ENCODE peak calls at places on chromosomes 7 and 10, in five cellular contexts. One of them, this sample, is unnamed. For H3K4me1, the result is how much of the 10 kb centered on the place peaks cover.

GRCh38 chr10:27153325-27153724 is 859 bp downstream of the YME1L1 start:
- DNase-seq in transverse colon: no peak
- DNase-seq in stomach: no peak
- DNase-seq in SK-N-SH: no peak
- DNase-seq in H1: no peak
- DNase-seq in this sample: no peak

GRCh38 chr7:831596-832291 is 532 bp upstream of the SUN1 start:
- DNase-seq in transverse colon: no peak
- DNase-seq in stomach: no peak
- DNase-seq in SK-N-SH: no peak
- DNase-seq in H1: no peak
- DNase-seq in this sample: no peak

GRCh38 chr10:62626817-62627216 is 177.7 kb upstream of the ADO start:
- DNase-seq in transverse colon: no peak
- DNase-seq in stomach: no peak
- DNase-seq in SK-N-SH: no peak
- DNase-seq in H1: no peak
- DNase-seq in this sample: no peak

GRCh38 chr7:11650030-11650429 is 182.0 kb downstream of the THSD7A start:
- DNase-seq in transverse colon: no peak
- DNase-seq in stomach: no peak
- DNase-seq in SK-N-SH: no peak
- DNase-seq in H1: no peak
- DNase-seq in this sample: no peak

GRCh38 chr10:114163062-114163861 is 10.7 kb downstream of the CCDC186 start:
- DNase-seq in transverse colon: no peak
- DNase-seq in stomach: no peak
- DNase-seq in SK-N-SH: no peak
- DNase-seq in H1: no peak
- DNase-seq in this sample: no peak

GRCh38 chr10:112361951-112362770 is 11.8 kb upstream of the ACSL5 start:
- DNase-seq in transverse colon: peak
- DNase-seq in stomach: peak
- DNase-seq in SK-N-SH: no peak
- DNase-seq in H1: no peak
- DNase-seq in this sample: no peak

GRCh38 chr7:146319625-146320024 is 203.0 kb downstream of the CNTNAP2 start:
- DNase-seq in transverse colon: no peak
- DNase-seq in stomach: no peak
- DNase-seq in SK-N-SH: peak
- DNase-seq in H1: no peak
- DNase-seq in this sample: no peak

GRCh38 chr7:144398911-144399310 is 4.6 kb downstream of the NOBOX start:
- DNase-seq in transverse colon: no peak
- DNase-seq in stomach: no peak
- DNase-seq in SK-N-SH: no peak
- DNase-seq in H1: peak
- DNase-seq in this sample: no peak

GRCh38 chr10:30192846-30193608 is 133.6 kb upstream of the JCAD start:
- DNase-seq in transverse colon: no peak
- DNase-seq in stomach: no peak
- DNase-seq in SK-N-SH: no peak
- DNase-seq in H1: no peak
- DNase-seq in this sample: no peak

GRCh38 chr7:141710301-141710700 is 2.1 kb downstream of the WEE2 start:
- DNase-seq in transverse colon: no peak
- DNase-seq in stomach: no peak
- DNase-seq in SK-N-SH: no peak
- DNase-seq in H1: no peak
- DNase-seq in this sample: no peak

GRCh38 chr7:116231543-116232401 is 21.4 kb downstream of the TES start:
- DNase-seq in transverse colon: no peak
- DNase-seq in stomach: no peak
- DNase-seq in SK-N-SH: no peak
- DNase-seq in H1: no peak
- DNase-seq in this sample: no peak

GRCh38 chr10:551489-552252 is 137.8 kb downstream of the DIP2C start:
- DNase-seq in transverse colon: no peak
- DNase-seq in stomach: no peak
- DNase-seq in SK-N-SH: no peak
- DNase-seq in H1: no peak
- DNase-seq in this sample: no peak

GRCh38 chr7:1193593-1194424 is 33.8 kb upstream of the ZFAND2A start:
- DNase-seq in transverse colon: peak
- DNase-seq in stomach: peak
- DNase-seq in SK-N-SH: peak
- DNase-seq in H1: peak
- DNase-seq in this sample: peak

GRCh38 chr7:12358694-12359093 is 45.0 kb downstream of the VWDE start:
- DNase-seq in transverse colon: no peak
- DNase-seq in stomach: no peak
- DNase-seq in SK-N-SH: no peak
- DNase-seq in H1: no peak
- DNase-seq in this sample: no peak

GRCh38 chr7:83614112-83614511 is 34.8 kb downstream of the SEMA3E start:
- DNase-seq in transverse colon: no peak
- DNase-seq in stomach: no peak
- DNase-seq in SK-N-SH: no peak
- DNase-seq in H1: no peak
- DNase-seq in this sample: no peak

GRCh38 chr10:23556727-23557440 is 118.0 kb downstream of the OTUD1 start:
- DNase-seq in transverse colon: no peak
- DNase-seq in stomach: no peak
- DNase-seq in SK-N-SH: no peak
- DNase-seq in H1: no peak
- DNase-seq in this sample: no peak

GRCh38 chr7:112012266-112012665 is 193.9 kb downstream of the DOCK4 start:
- DNase-seq in transverse colon: no peak
- DNase-seq in stomach: no peak
- DNase-seq in SK-N-SH: no peak
- DNase-seq in H1: no peak
- DNase-seq in this sample: no peak

GRCh38 chr7:112707655-112708054 is 82.5 kb downstream of the TMEM168 start:
- DNase-seq in transverse colon: no peak
- DNase-seq in stomach: no peak
- DNase-seq in SK-N-SH: peak
- DNase-seq in H1: no peak
- DNase-seq in this sample: no peak

GRCh38 chr10:79100761-79101160 is 32.0 kb downstream of the ZMIZ1 start:
- DNase-seq in transverse colon: no peak
- DNase-seq in stomach: no peak
- DNase-seq in SK-N-SH: no peak
- DNase-seq in H1: no peak
- DNase-seq in this sample: no peak

GRCh38 chr7:42237891-42238531 is 1.0 kb upstream of the GLI3 start:
- DNase-seq in transverse colon: peak
- DNase-seq in stomach: no peak
- DNase-seq in SK-N-SH: no peak
- DNase-seq in H1: peak
- DNase-seq in this sample: no peak

GRCh38 chr7:24718431-24718831 is 38.8 kb downstream of the GSDME start:
- DNase-seq in transverse colon: no peak
- DNase-seq in stomach: no peak
- DNase-seq in SK-N-SH: no peak
- DNase-seq in H1: peak
- DNase-seq in this sample: no peak

GRCh38 chr7:47392241-47392759 is 189.6 kb downstream of the TNS3 start:
- DNase-seq in transverse colon: no peak
- DNase-seq in stomach: peak
- DNase-seq in SK-N-SH: no peak
- DNase-seq in H1: no peak
- DNase-seq in this sample: peak

GRCh38 chr7:79553811-79554555 is 100.5 kb upstream of the MAGI2 start:
- DNase-seq in transverse colon: no peak
- DNase-seq in stomach: no peak
- DNase-seq in SK-N-SH: no peak
- DNase-seq in H1: no peak
- DNase-seq in this sample: no peak

GRCh38 chr10:128793726-128794655 is 667.8 kb upstream of the MKI67 start:
- DNase-seq in transverse colon: no peak
- DNase-seq in stomach: no peak
- DNase-seq in SK-N-SH: no peak
- DNase-seq in H1: no peak
- DNase-seq in this sample: no peak

DNA sequence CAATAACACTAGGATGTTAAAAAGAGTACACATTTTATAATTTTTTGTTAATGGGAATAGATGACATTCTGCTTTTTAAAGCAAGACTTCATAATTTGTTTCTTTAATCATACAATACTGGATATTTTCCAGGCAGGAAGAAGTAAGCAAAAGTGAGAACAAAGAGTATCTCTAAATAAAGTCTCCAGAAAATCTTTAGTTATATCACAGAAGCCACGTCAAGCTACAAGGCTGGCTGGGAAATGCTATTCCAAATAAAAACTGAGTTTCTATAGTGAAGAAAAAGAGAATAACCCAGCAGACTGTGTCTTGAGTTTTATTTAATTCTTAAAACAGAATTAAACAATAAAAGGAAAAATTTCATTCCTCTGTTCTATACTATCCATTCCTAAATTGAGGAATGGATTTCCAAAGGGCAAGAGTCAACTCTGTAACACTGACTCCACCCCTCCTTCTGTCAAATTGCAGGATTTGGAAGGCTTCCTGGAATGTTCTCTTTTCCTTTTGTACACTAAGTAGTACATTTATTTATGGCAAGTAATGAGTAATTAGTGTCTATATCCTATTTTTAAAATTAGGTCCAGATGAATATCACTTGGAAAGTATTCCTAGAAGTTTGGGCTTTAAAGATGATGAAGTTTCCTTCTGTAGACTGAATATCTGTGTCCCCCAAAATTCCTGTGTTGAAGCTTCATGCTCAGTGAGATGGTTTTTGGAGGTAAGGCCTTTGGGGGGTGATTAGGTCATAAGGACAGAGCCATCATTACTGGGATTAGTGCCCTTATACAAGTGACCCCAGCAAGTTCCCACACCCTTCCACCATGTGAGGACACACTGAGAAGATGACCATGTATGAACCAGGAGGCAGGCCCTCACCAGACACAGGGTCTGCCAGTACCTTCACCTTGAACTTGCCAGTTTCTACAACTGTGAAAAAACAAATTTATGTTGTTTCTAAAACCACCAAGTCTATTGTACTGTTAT is 290.9 kb downstream of the CRPPA start:
- DNase-seq in transverse colon: no peak
- DNase-seq in stomach: no peak
- DNase-seq in SK-N-SH: no peak
- DNase-seq in H1: no peak
- DNase-seq in this sample: no peak
- H3K4me1 ChIP-seq in transverse colon: under half
- H3K4me1 ChIP-seq in stomach: under half
- H3K4me1 ChIP-seq in SK-N-SH: under half
- H3K4me1 ChIP-seq in H1: under half
- H3K4me1 ChIP-seq in this sample: under half

DNA sequence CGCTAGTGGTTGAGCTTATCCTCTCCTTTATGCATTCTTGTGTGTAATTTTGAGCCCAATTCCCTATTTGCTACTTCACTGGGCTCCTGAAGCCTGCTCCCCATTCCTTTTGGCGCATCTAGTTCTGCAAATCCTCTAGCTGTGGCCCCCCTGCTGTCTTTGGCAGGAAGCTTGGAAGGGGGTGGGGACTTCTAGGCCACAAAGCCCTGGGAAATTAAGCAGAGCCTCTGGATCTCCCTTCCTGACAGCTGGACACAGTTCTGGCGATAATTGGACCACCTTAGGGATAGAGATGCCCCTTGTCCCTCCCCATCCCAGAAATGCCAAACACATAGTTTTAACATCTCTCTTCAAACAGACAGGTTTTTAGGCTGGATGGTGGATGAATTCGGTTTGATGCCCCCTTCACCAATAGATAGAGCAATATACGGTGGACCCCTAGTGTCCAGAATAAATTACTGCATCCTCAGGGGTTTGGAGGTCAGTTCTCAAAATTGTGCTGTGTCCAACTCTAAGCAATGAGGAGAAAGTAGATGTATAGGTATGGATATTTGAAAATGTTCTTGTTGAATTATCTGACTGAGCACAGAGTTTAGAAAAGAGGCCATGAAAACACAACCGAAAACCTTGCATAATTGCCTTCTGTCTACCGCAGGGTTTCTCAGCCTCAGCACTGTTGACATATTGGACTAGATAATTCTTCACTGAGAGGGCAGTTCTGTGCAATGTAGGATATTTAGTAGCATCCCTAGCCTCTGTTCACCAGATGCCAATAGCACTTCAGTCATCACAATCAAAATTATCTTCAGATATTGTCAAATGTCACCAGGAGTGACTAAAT is 75.5 kb downstream of the PAPSS2 start:
- DNase-seq in transverse colon: no peak
- DNase-seq in stomach: no peak
- DNase-seq in SK-N-SH: peak
- DNase-seq in H1: peak
- DNase-seq in this sample: no peak
- TF ChIP-seq POLR2AphosphoS5 in transverse colon: no peak
- TF ChIP-seq POLR2AphosphoS5 in stomach: no peak
- TF ChIP-seq POLR2AphosphoS5 in SK-N-SH: no peak
- TF ChIP-seq POLR2AphosphoS5 in H1: no peak
- TF ChIP-seq POLR2AphosphoS5 in this sample: no peak

GRCh38 chr7:130333832-130334231 is 10.8 kb upstream of the CPA5 start:
- DNase-seq in transverse colon: no peak
- DNase-seq in stomach: no peak
- DNase-seq in SK-N-SH: no peak
- DNase-seq in H1: no peak
- DNase-seq in this sample: no peak

GRCh38 chr7:130334274-130334673 is 10.3 kb upstream of the CPA5 start:
- DNase-seq in transverse colon: no peak
- DNase-seq in stomach: no peak
- DNase-seq in SK-N-SH: no peak
- DNase-seq in H1: no peak
- DNase-seq in this sample: no peak

GRCh38 chr7:130341882-130342281 is 2.7 kb upstream of the CPA5 start:
- DNase-seq in transverse colon: no peak
- DNase-seq in stomach: no peak
- DNase-seq in SK-N-SH: no peak
- DNase-seq in H1: no peak
- DNase-seq in this sample: no peak

GRCh38 chr7:130337410-130337971 is 7.1 kb upstream of the CPA5 start:
- DNase-seq in transverse colon: no peak
- DNase-seq in stomach: no peak
- DNase-seq in SK-N-SH: no peak
- DNase-seq in H1: no peak
- DNase-seq in this sample: no peak

DNA sequence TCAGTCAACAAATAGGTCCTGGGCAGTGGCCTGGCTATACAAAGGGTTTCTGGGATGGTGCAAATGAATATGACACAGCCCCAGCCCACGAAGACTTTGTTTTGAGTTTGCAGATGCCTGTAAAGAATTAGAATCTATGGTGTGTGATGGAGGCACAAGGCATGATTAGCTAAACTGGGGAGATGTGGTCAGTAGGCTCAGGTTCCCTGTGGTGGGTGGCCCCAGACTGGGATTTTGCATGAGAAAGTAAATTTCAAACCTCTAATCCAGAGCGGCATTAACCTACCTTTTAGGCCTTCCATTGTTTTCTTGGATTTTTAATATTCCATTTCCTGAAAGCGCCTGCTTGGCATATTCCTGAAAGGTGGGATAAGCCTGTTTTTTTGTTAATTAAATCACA is 6.4 kb upstream of the CPA5 start:
- DNase-seq in transverse colon: no peak
- DNase-seq in stomach: no peak
- DNase-seq in SK-N-SH: no peak
- DNase-seq in H1: no peak
- DNase-seq in this sample: no peak
- TF ChIP-seq EP300 in transverse colon: no peak
- TF ChIP-seq EP300 in stomach: no peak
- TF ChIP-seq EP300 in SK-N-SH: no peak
- TF ChIP-seq EP300 in H1: no peak
- TF ChIP-seq EP300 in this sample: no peak

GRCh38 chr10:110569736-110570135 is 2.2 kb downstream of the SMC3 start:
- DNase-seq in transverse colon: no peak
- DNase-seq in stomach: no peak
- DNase-seq in SK-N-SH: no peak
- DNase-seq in H1: no peak
- DNase-seq in this sample: no peak
- H3K4me1 ChIP-seq in transverse colon: under half
- H3K4me1 ChIP-seq in stomach: under half
- H3K4me1 ChIP-seq in SK-N-SH: under half
- H3K4me1 ChIP-seq in H1: under half
- H3K4me1 ChIP-seq in this sample: under half